ENCODE peak calls at places on chromosomes 11 and 22, in eight cellular contexts. H is right lobe of liver, A is GM23338, B is sigmoid colon, U is cardiac muscle cell, X is small intestine, F is MM.1S, V is adrenal gland. Q is an unnamed sample.
A peak's percentile ranks its signal among the peaks of the same experiment; 100 is the strongest.

GRCh38 chr22:46084376-46084775 is 66.0 kb upstream of the PPARA start:
- DNase-seq in H (no peak), A (no peak), B (no peak), U (no peak), X (no peak), F (no peak), V (peak; percentile 24), Q (no peak)

GRCh38 chr22:47207387-47207786 is 444.9 kb downstream of the TBC1D22A start:
- DNase-seq in H (peak; percentile 29), A (no peak), B (peak; percentile 57), U (no peak), X (no peak), F (no peak), V (no peak), Q (no peak)

GRCh38 chr11:45180888-45181594 is 34.6 kb downstream of the PRDM11 start:
- DNase-seq in H (no peak), A (peak; percentile 44), B (peak; percentile 88), U (no peak), X (peak; percentile 74), F (no peak), V (peak; percentile 82), Q (peak; percentile 78)

GRCh38 chr11:58907780-58908179 is 31.5 kb upstream of the GLYATL1 start:
- DNase-seq in H (no peak), A (no peak), B (no peak), U (no peak), X (no peak), F (no peak), V (no peak), Q (no peak)

GRCh38 chr11:128318856-128319474 is 268.4 kb downstream of the ETS1 start:
- DNase-seq in H (no peak), A (no peak), B (no peak), U (no peak), X (peak; percentile 40), F (no peak), V (no peak), Q (no peak)

GRCh38 chr11:43797337-43797736 is 83.3 kb upstream of the ALKBH3 start:
- DNase-seq in H (no peak), A (no peak), B (no peak), U (no peak), X (no peak), F (no peak), V (no peak), Q (no peak)

GRCh38 chr11:57903441-57904123 is 120.1 kb upstream of the OR9Q1 start:
- DNase-seq in H (no peak), A (no peak), B (no peak), U (no peak), X (peak; percentile 87), F (no peak), V (no peak), Q (no peak)

GRCh38 chr22:40491990-40492631 is 121.7 kb downstream of the SGSM3 start:
- DNase-seq in H (no peak), A (peak; percentile 30), B (no peak), U (peak; percentile 60), X (no peak), F (peak; percentile 83), V (no peak), Q (no peak)

GRCh38 chr11:117953029-117953671 is 23.9 kb upstream of the TMPRSS13 start:
- DNase-seq in H (no peak), A (no peak), B (no peak), U (no peak), X (peak; percentile 53), F (peak; percentile 42), V (no peak), Q (no peak)

GRCh38 chr11:898160-898517 is 12.5 kb downstream of the CHID1 start:
- DNase-seq in H (no peak), A (peak; percentile 62), B (no peak), U (peak; percentile 39), X (no peak), F (no peak), V (no peak), Q (peak; percentile 69)

GRCh38 chr11:17642370-17642769 is 77.0 kb upstream of the MYOD1 start:
- DNase-seq in H (no peak), A (no peak), B (no peak), U (no peak), X (no peak), F (no peak), V (no peak), Q (no peak)

GRCh38 chr11:123973816-123974215 is 3.8 kb downstream of the OR10S1 start:
- DNase-seq in H (no peak), A (no peak), B (no peak), U (no peak), X (no peak), F (no peak), V (no peak), Q (peak; percentile 53)

GRCh38 chr22:38347944-38348750 is 30.9 kb upstream of the CSNK1E start:
- DNase-seq in H (no peak), A (no peak), B (peak; percentile 50), U (no peak), X (peak; percentile 21), F (no peak), V (peak; percentile 12), Q (no peak)

GRCh38 chr11:45254070-45254469 is 32.1 kb downstream of the SYT13 start:
- DNase-seq in H (no peak), A (no peak), B (no peak), U (no peak), X (no peak), F (no peak), V (no peak), Q (no peak)

GRCh38 chr11:29251738-29252137 is 765.1 kb downstream of the KCNA4 start:
- DNase-seq in H (no peak), A (no peak), B (no peak), U (no peak), X (no peak), F (peak; percentile 21), V (no peak), Q (no peak)

GRCh38 chr11:58567889-58568512 is 7.7 kb downstream of the LPXN start:
- DNase-seq in H (no peak), A (peak; percentile 80), B (no peak), U (peak; percentile 75), X (peak; percentile 60), F (peak; percentile 75), V (peak; percentile 61), Q (peak; percentile 83)

DNA sequence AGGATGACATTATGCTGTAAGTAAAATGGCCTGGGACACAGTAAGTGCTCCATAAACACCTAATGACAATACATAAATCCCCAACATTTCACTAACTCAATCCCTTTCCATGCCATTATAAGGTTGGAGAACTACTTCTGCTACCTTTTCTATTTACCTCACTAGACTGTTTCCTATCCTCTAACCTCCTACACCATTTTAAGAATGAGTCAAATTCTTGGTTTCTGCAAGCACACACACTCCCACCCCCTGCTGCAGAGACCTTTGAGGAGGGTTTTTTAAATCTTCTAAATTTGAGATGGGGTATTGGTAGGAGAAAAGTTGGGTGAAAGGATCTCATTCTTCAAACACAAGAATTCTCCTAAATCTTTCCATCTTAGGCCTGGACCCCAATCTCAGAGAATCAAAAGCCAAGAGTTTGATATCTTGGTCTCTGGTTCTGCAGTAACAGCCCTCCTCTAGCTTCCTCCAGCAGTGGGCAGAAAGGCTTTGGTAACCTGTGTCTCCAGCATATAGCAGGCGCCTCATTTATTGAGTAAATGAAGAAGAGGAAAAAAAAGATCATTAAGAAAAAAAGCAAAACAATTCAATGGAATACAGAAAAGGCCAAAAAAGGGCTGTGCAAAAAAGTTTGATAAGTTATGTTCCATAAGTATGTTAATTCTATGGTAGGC is 42.3 kb downstream of the SYTL2 start:
- DNase-seq in H (no peak), A (no peak), B (no peak), U (no peak), X (no peak), F (no peak), V (no peak), Q (no peak)
- H3K36me3 ChIP-seq in H (no peaks in the 10 kb centered on the region), A (no peaks in the 10 kb centered on the region), B (no peaks in the 10 kb centered on the region), U (no peaks in the 10 kb centered on the region), X (no peaks in the 10 kb centered on the region), F (no peaks in the 10 kb centered on the region), V (no peaks in the 10 kb centered on the region), Q (no peaks in the 10 kb centered on the region)

DNA sequence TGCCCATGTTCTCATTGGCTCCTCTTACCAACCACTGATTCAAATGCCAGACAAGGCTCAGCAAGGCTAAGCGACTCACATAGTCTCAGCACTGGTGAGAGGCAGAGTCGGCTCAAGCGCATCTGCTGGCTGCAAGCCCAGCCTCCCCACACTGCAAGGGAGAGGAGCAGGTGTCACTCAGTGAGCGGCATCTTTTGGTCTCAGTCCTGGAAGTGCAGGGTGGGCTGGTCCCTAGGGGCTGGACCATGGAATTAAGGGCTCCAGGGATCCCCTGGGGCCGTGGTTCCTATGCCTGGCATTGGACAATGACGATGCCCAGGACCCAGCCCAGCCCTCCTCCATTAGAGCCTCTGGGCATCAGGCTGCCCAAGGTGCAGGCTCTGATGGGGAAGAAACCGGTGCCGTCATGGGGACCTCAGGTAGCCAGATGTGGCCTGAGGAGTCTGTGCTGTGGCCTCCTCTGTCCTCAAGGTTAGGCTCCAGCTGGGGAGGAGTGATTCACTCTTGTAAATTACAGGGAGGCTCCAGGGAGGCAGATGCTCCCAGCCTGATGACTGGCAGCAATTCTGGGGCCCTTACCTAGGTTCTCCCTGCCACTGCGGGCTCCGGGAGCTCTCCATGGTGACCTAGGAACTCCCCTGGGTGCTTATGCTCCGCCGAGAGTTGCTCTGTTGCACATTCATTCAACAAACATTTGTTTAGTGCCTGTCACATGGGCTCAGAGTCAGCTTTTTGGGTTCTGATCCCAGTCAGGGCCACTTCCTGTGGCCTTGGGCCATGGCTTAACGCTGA is 28.0 kb downstream of the FADS2 start:
- DNase-seq in H (no peak), A (no peak), B (no peak), U (no peak), X (no peak), F (no peak), V (peak; percentile 80), Q (peak; percentile 64)
- H3K36me3 ChIP-seq in H (peaks cover 4% of the 10 kb centered on the region), A (peaks cover 56% of the 10 kb centered on the region), B (no peaks in the 10 kb centered on the region), U (peaks cover 38% of the 10 kb centered on the region), X (no peaks in the 10 kb centered on the region), F (no peaks in the 10 kb centered on the region), V (no peaks in the 10 kb centered on the region), Q (peaks cover 96% of the 10 kb centered on the region)

DNA sequence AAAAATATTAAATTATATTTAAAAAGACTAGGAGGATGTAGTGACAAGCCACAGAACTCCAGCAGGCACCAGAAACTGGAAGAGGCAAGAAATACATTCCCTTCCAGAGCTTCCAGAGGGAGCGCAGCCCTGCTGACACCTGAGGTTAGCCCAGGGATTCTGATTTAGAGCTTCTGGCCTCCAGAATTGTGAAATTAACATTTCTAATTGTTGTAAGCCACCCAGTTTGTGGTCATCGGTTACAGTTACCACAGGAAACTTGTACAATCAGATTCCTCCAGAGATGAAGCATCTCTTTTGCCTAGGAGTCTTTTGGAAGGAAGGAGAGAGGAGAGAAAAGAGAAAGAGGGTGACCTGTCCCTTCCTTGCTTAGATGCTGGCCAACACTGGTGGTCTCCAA is 6.4 kb upstream of the UBASH3B start:
- DNase-seq in H (no peak), A (no peak), B (no peak), U (no peak), X (no peak), F (no peak), V (no peak), Q (no peak)
- H3K36me3 ChIP-seq in H (no peaks in the 10 kb centered on the region), A (no peaks in the 10 kb centered on the region), B (no peaks in the 10 kb centered on the region), U (no peaks in the 10 kb centered on the region), X (no peaks in the 10 kb centered on the region), F (no peaks in the 10 kb centered on the region), V (no peaks in the 10 kb centered on the region), Q (no peaks in the 10 kb centered on the region)

DNA sequence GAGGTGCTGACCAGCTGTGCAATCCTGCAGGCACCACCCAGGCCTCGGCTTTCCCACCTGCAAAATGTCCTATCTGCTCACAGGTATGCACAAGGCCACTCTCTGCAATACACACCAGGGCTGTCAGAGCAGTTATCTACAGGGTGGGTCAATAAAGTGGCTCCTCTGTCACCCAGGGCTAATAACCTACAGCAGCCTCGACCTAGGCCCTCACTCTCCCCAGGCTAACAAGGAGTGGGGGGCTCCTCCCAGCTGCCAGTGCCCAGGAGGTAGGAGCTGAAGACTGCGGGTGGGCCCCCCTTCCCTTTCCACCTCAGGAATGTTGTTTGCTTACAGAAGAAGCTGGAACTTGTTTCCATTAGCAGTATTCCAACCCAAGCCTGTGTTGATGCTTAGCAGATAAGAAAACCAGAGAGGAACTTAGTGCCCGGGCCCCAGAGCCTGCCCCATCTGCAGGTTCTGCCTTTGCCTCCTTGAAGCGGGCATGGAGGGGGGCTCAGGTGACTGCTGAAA is 26.8 kb downstream of the MYH9 start:
- DNase-seq in H (no peak), A (peak; percentile 56), B (no peak), U (no peak), X (peak; percentile 63), F (no peak), V (no peak), Q (no peak)
- H3K36me3 ChIP-seq in H (no peaks in the 10 kb centered on the region), A (no peaks in the 10 kb centered on the region), B (no peaks in the 10 kb centered on the region), U (no peaks in the 10 kb centered on the region), X (no peaks in the 10 kb centered on the region), F (peaks cover 3% of the 10 kb centered on the region), V (no peaks in the 10 kb centered on the region), Q (no peaks in the 10 kb centered on the region)

Q was measured in A673.